ENCODE peak calls at places on chromosomes 2 and 18, in five cellular contexts. O, R, A, M and K are unnamed samples.

GRCh38 chr2:203656522-203657287 is 49.7 kb upstream of the CD28 start:
- DNase-seq in M (peak), R (no peak), O (no peak), A (peak), K (no peak)

GRCh38 chr2:159195719-159196118 is 90.8 kb downstream of the WDSUB1 start:
- DNase-seq in O (no peak), M (no peak), A (no peak), R (no peak), K (no peak)

GRCh38 chr2:12543452-12544220 is 173.1 kb upstream of the TRIB2 start:
- DNase-seq in M (no peak), O (no peak), R (no peak), A (no peak), K (no peak)

GRCh38 chr2:45132551-45132950 is 123.3 kb upstream of the SIX2 start:
- DNase-seq in R (no peak), M (no peak), O (no peak), A (no peak), K (no peak)

GRCh38 chr2:200308001-200308400 is 1.5 kb downstream of the SPATS2L start:
- DNase-seq in A (no peak), O (no peak), R (no peak), M (no peak), K (no peak)

GRCh38 chr18:49406863-49407262 is 53.6 kb downstream of the DYM start:
- DNase-seq in O (no peak), A (no peak), R (no peak), M (no peak), K (no peak)

GRCh38 chr2:237474931-237475703 is 11.9 kb upstream of the MLPH start:
- DNase-seq in A (peak), R (peak), M (peak), O (peak), K (peak)

GRCh38 chr18:73752965-73753364 is 394.7 kb downstream of the FBXO15 start:
- DNase-seq in M (no peak), R (no peak), A (no peak), O (no peak), K (peak)

GRCh38 chr2:152566728-152567069 is 150.6 kb downstream of the PRPF40A start:
- DNase-seq in A (no peak), O (no peak), R (no peak), M (no peak), K (no peak)

GRCh38 chr2:165584126-165584525 is 114.6 kb downstream of the CSRNP3 start:
- DNase-seq in M (peak), O (no peak), A (no peak), R (no peak), K (no peak)

GRCh38 chr2:112607680-112608438 is 23.4 kb downstream of the CHCHD5 start:
- DNase-seq in A (peak), R (no peak), O (no peak), M (no peak), K (no peak)

GRCh38 chr2:169743549-169743948 is 9.9 kb downstream of the KLHL23 start:
- DNase-seq in M (no peak), A (no peak), R (peak), O (no peak), K (no peak)

GRCh38 chr2:98212291-98212690 is 125.3 kb downstream of the VWA3B start:
- DNase-seq in O (no peak), M (peak), R (no peak), A (no peak), K (no peak)

GRCh38 chr18:52000435-52000834 is 339.6 kb upstream of the DCC start:
- DNase-seq in R (no peak), O (no peak), A (no peak), M (no peak), K (no peak)

GRCh38 chr18:51998711-51999110 is 341.3 kb upstream of the DCC start:
- DNase-seq in M (no peak), A (no peak), R (no peak), O (no peak), K (no peak)

GRCh38 chr18:52001106-52001505 is 338.9 kb upstream of the DCC start:
- DNase-seq in A (no peak), M (no peak), O (no peak), R (no peak), K (no peak)

GRCh38 chr18:52007109-52007508 is 332.9 kb upstream of the DCC start:
- DNase-seq in A (no peak), R (no peak), M (no peak), O (no peak), K (no peak)

DNA sequence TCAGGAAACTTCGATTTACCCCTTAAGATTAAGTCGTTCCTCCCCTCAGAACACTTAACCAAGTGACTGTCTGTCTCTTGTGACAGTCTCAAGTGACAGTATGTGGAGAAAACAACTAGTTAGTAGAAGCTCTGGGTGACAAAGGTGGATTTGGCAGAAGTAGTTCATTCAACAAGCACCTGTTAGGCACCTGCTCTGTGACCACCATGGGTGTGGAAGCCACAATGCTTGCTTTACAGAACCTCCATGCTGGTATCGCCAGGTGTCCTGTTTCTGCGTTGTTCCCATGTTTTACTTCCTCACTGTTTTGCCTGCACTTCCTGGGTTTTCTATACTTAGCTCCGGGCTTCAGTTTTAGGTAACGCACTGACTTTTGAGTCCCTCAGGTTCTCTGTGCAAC is 337.4 kb upstream of the DCC start:
- DNase-seq in A (no peak), O (no peak), M (no peak), R (no peak), K (no peak)
- H3K27ac ChIP-seq in A (no peak), O (no peak), M (no peak), R (no peak), K (no peak)

GRCh38 chr2:129492528-129492927 is 486.9 kb upstream of the RAB6C start:
- DNase-seq in O (no peak), A (no peak), M (no peak), R (no peak), K (no peak)

GRCh38 chr2:129491251-129491817 is 488.1 kb upstream of the RAB6C start:
- DNase-seq in R (no peak), M (peak), O (no peak), A (no peak), K (no peak)

GRCh38 chr2:129484999-129485398 is 494.5 kb upstream of the RAB6C start:
- DNase-seq in A (no peak), R (no peak), M (no peak), O (no peak), K (no peak)

GRCh38 chr2:129490666-129491065 is 488.8 kb upstream of the RAB6C start:
- DNase-seq in R (no peak), M (peak), A (no peak), O (no peak), K (peak)
- H3K27ac ChIP-seq in R (no peak), M (no peak), A (no peak), O (no peak), K (no peak)

GRCh38 chr2:96831679-96832078 is 12.1 kb downstream of the ANKRD23 start:
- DNase-seq in O (no peak), M (no peak), A (no peak), R (no peak), K (no peak)

GRCh38 chr2:96830064-96830562 is 13.7 kb downstream of the ANKRD23 start:
- DNase-seq in M (no peak), A (no peak), R (no peak), O (no peak), K (no peak)

GRCh38 chr2:96835830-96836229 is 8.0 kb downstream of the ANKRD23 start:
- DNase-seq in O (no peak), R (no peak), A (no peak), M (no peak), K (no peak)

GRCh38 chr2:96832751-96833507 is 10.9 kb downstream of the ANKRD23 start:
- DNase-seq in R (peak), A (peak), M (peak), O (peak), K (peak)

DNA sequence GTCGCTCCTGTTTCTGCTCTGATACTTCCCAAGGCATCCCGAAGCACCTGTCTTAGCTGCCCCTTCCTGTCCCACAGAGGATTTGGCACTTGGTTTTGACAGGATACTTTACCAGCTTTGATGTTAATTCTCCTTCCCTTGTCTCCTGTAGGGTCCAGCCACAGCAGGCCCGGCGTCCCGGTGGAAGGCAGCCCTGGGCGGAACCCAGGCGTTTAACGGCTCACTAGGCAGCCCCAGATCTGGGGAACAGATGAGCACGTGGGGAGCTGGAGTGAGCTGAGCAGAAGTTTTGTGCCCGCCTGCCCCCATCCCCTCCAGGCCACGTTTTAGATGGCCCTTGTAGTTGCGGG is 11.4 kb downstream of the ANKRD23 start:
- DNase-seq in A (no peak), M (no peak), R (no peak), O (no peak), K (no peak)
- H3K27ac ChIP-seq in A (no peak), M (peak), R (peak), O (peak), K (peak)

GRCh38 chr2:190882831-190883582 is 2.4 kb downstream of the GLS start:
- DNase-seq in M (no peak), A (no peak), R (no peak), O (no peak), K (peak)
- H3K27ac ChIP-seq in M (peak), A (peak), R (peak), O (peak), K (no peak)

GRCh38 chr2:17839959-17840358 is 23.7 kb downstream of the MSGN1 start:
- DNase-seq in A (no peak), M (no peak), R (no peak), O (no peak), K (no peak)
- H3K27ac ChIP-seq in A (no peak), M (no peak), R (no peak), O (no peak), K (no peak)

GRCh38 chr2:150120271-150120950 is 367.1 kb downstream of the RND3 start:
- DNase-seq in R (no peak), A (no peak), M (no peak), O (no peak), K (no peak)
- H3K27ac ChIP-seq in R (no peak), A (no peak), M (no peak), O (no peak), K (no peak)

GRCh38 chr2:47079515-47080412 is 75.3 kb downstream of the STPG4 start:
- DNase-seq in A (peak), R (no peak), M (no peak), O (no peak), K (no peak)
- H3K27ac ChIP-seq in A (peak), R (no peak), M (peak), O (peak), K (no peak)